ENCODE peak calls at places on chromosomes 13 and 19, in eight cellular contexts. F is C1 segment of cervical spinal cord; J is hypothalamus; I is activated CD4-positive, alpha-beta T cell treated with anti-CD3 and anti-CD28 coated beads for 24 hours; K is cerebellar nuclear complex; S is CD4-positive, alpha-beta memory T cell; Q is effector memory CD4-positive, alpha-beta T cell; T is AG08395. G is an unnamed sample.

GRCh38 chr13:102724923-102725322 is 30.1 kb upstream of the METTL21C start:
- DNase-seq in S (peak), K (no peak), T (peak), I (no peak), J (peak), Q (no peak), F (no peak), G (peak)

GRCh38 chr13:101493541-101493940 is 41.1 kb downstream of the ITGBL1 start:
- DNase-seq in F (no peak), T (no peak), S (no peak), I (no peak), Q (no peak), J (no peak), K (no peak), G (no peak)

GRCh38 chr19:50327461-50328256 is 1.5 kb downstream of the KCNC3 start:
- DNase-seq in Q (no peak), F (no peak), J (no peak), K (no peak), S (no peak), I (no peak), T (no peak), G (no peak)

GRCh38 chr19:38274734-38275133 is 10.4 kb downstream of the SPINT2 start:
- DNase-seq in K (no peak), S (no peak), T (no peak), F (peak), J (peak), I (no peak), Q (no peak), G (no peak)

GRCh38 chr19:19526581-19527370 is 1.9 kb upstream of the YJEFN3 start:
- DNase-seq in I (no peak), Q (no peak), T (no peak), K (no peak), F (peak), J (no peak), S (no peak), G (no peak)

GRCh38 chr19:49133621-49134454 is 14.5 kb downstream of the PPFIA3 start:
- DNase-seq in K (no peak), T (peak), Q (no peak), F (peak), J (peak), I (no peak), S (no peak), G (no peak)

GRCh38 chr13:112870062-112870352 is 99.0 kb upstream of the MCF2L start:
- DNase-seq in I (no peak), F (no peak), T (no peak), J (no peak), K (no peak), S (no peak), Q (no peak), G (no peak)

GRCh38 chr13:64579331-64579730 is 2650.8 kb downstream of the PCDH9 start:
- DNase-seq in K (no peak), T (no peak), Q (no peak), S (no peak), F (no peak), J (no peak), I (no peak), G (no peak)

GRCh38 chr19:15464394-15465385 is at the start of gene RASAL3:
- DNase-seq in T (no peak), Q (peak), J (no peak), S (peak), I (no peak), K (no peak), F (peak), G (peak)

GRCh38 chr13:83220241-83220640 is 662.0 kb downstream of the SLITRK1 start:
- DNase-seq in T (no peak), F (no peak), Q (no peak), S (no peak), I (no peak), K (no peak), J (no peak), G (peak)

GRCh38 chr13:33258437-33259193 is 26.9 kb downstream of the STARD13 start:
- DNase-seq in K (no peak), J (no peak), S (no peak), F (no peak), I (no peak), Q (no peak), T (peak), G (no peak)

GRCh38 chr13:75079226-75079625 is 402.7 kb downstream of the TBC1D4 start:
- DNase-seq in I (no peak), K (no peak), J (no peak), F (no peak), T (no peak), S (no peak), Q (no peak), G (no peak)

GRCh38 chr13:26951581-26952177 is 191.1 kb upstream of the GPR12 start:
- DNase-seq in T (no peak), J (no peak), Q (no peak), S (no peak), K (no peak), I (no peak), F (no peak), G (no peak)

GRCh38 chr13:48976677-48977625 is 1.2 kb downstream of the FNDC3A start:
- DNase-seq in S (no peak), Q (no peak), K (peak), T (no peak), F (no peak), J (peak), I (no peak), G (no peak)

GRCh38 chr13:24161980-24162517 is 1.5 kb downstream of the SPATA13 start:
- DNase-seq in I (no peak), Q (no peak), T (no peak), F (no peak), S (no peak), K (no peak), J (no peak), G (no peak)

GRCh38 chr19:49954092-49954825 is 6.7 kb downstream of the SIGLEC11 start:
- DNase-seq in S (no peak), K (no peak), T (no peak), F (no peak), Q (no peak), J (no peak), I (no peak), G (no peak)

GRCh38 chr13:20128459-20128927 is 32.4 kb downstream of the GJA3 start:
- DNase-seq in F (no peak), J (no peak), K (no peak), S (peak), I (no peak), Q (no peak), T (no peak), G (no peak)

GRCh38 chr19:37997911-37998344 is 90.9 kb downstream of the SIPA1L3 start:
- DNase-seq in J (no peak), F (no peak), I (no peak), S (no peak), T (peak), K (no peak), Q (no peak), G (no peak)

GRCh38 chr13:109228211-109228610 is 558.2 kb downstream of the IRS2 start:
- DNase-seq in S (no peak), K (no peak), F (no peak), I (no peak), J (no peak), T (no peak), Q (no peak), G (no peak)

GRCh38 chr13:40984670-40985366 is 34.3 kb downstream of the ELF1 start:
- DNase-seq in K (no peak), F (no peak), J (no peak), I (no peak), Q (no peak), T (no peak), S (peak), G (peak)

GRCh38 chr13:78658630-78659449 is at the start of gene OBI1:
- DNase-seq in I (peak), S (peak), T (peak), J (peak), Q (peak), F (peak), K (peak), G (peak)

GRCh38 chr19:57351867-57352266 is 796 bp downstream of the ZNF304 start:
- DNase-seq in S (no peak), J (no peak), I (no peak), K (no peak), Q (no peak), T (peak), F (no peak), G (no peak)

GRCh38 chr13:38213307-38213706 is 136.3 kb upstream of the UFM1 start:
- DNase-seq in K (no peak), Q (no peak), S (no peak), T (no peak), J (no peak), I (no peak), F (no peak), G (no peak)

GRCh38 chr19:12864721-12865715 is 16.2 kb downstream of the DNASE2 start:
- DNase-seq in J (no peak), Q (no peak), T (no peak), F (no peak), K (no peak), S (no peak), I (no peak), G (no peak)

GRCh38 chr19:5697022-5697889 is 7.2 kb downstream of the RPL36 start:
- DNase-seq in K (no peak), J (no peak), T (no peak), I (no peak), F (no peak), S (no peak), Q (no peak), G (no peak)

GRCh38 chr19:55579766-55580621 is 654 bp downstream of the ZNF579 start:
- DNase-seq in I (no peak), Q (no peak), T (peak), S (no peak), K (no peak), F (peak), J (no peak), G (no peak)

G was measured in MM.1S.